ENCODE peak calls at places on chromosome 13, in nine cellular contexts. S is gastrocnemius medialis, T is tibial artery, I is neural crest cell, E is stomach, O is progenitor cell of endocrine pancreas, R is fibroblast of the aortic adventitia, A is heart right ventricle, K is dorsolateral prefrontal cortex. N is an unnamed sample.

GRCh38 chr13:101626925-101627555 is 174.6 kb downstream of the ITGBL1 start:
- DNase-seq in O (no peak), A (no peak), R (peak), K (no peak), E (no peak), T (no peak), I (no peak), S (no peak), N (no peak)

GRCh38 chr13:109200556-109200955 is 571.1 kb downstream of the MYO16 start:
- DNase-seq in K (no peak), E (no peak), O (no peak), R (no peak), S (no peak), I (no peak), A (no peak), T (no peak), N (no peak)

GRCh38 chr13:42762917-42763316 is 18.5 kb upstream of the FAM216B start:
- DNase-seq in T (no peak), A (no peak), S (no peak), E (no peak), K (no peak), O (no peak), R (peak), I (no peak), N (no peak)

GRCh38 chr13:112821340-112822055 is 131.7 kb downstream of the ATP11A start:
- DNase-seq in O (no peak), K (no peak), A (no peak), I (no peak), R (no peak), T (no peak), S (no peak), E (peak), N (no peak)

GRCh38 chr13:51727634-51728274 is 76.2 kb downstream of the DHRS12 start:
- DNase-seq in K (peak), O (no peak), S (no peak), T (no peak), E (no peak), A (no peak), R (no peak), I (no peak), N (no peak)

GRCh38 chr13:32007494-32007893 is 24.1 kb upstream of the FRY start:
- DNase-seq in E (no peak), R (no peak), K (no peak), I (no peak), S (no peak), T (no peak), O (no peak), A (no peak), N (no peak)

GRCh38 chr13:73480784-73481183 is 422.0 kb downstream of the KLF5 start:
- DNase-seq in S (peak), K (no peak), R (no peak), I (no peak), T (no peak), A (no peak), E (no peak), O (no peak), N (no peak)

GRCh38 chr13:67076378-67076777 is 153.8 kb downstream of the PCDH9 start:
- DNase-seq in S (no peak), R (no peak), A (no peak), T (no peak), O (no peak), E (no peak), K (no peak), I (no peak), N (no peak)

GRCh38 chr13:47499358-47500150 is 501.5 kb downstream of the SUCLA2 start:
- DNase-seq in K (no peak), I (no peak), O (no peak), S (no peak), A (no peak), T (no peak), R (peak), E (no peak), N (no peak)

GRCh38 chr13:79451500-79451962 is 29.4 kb upstream of the NDFIP2 start:
- DNase-seq in R (peak), S (no peak), T (no peak), I (no peak), O (no peak), E (no peak), A (no peak), K (no peak), N (no peak)

GRCh38 chr13:101309014-101309619 is 107.2 kb downstream of the NALCN start:
- DNase-seq in K (no peak), O (no peak), I (no peak), E (no peak), T (no peak), R (peak), A (no peak), S (no peak), N (no peak)

GRCh38 chr13:55664178-55664577 is 1476.5 kb upstream of the PRR20A start:
- DNase-seq in E (no peak), I (no peak), O (no peak), T (no peak), K (no peak), A (no peak), S (no peak), R (no peak), N (no peak)

GRCh38 chr13:44904982-44905381 is 84.3 kb downstream of the NUFIP1 start:
- DNase-seq in I (no peak), T (peak), S (peak), A (peak), R (peak), E (peak), K (no peak), O (no peak), N (no peak)

GRCh38 chr13:28575200-28575599 is 80.3 kb upstream of the FLT1 start:
- DNase-seq in T (no peak), A (no peak), K (no peak), R (no peak), E (no peak), O (no peak), S (no peak), I (no peak), N (no peak)

GRCh38 chr13:46683879-46684278 is 113.1 kb downstream of the ESD start:
- DNase-seq in S (no peak), R (no peak), T (no peak), A (no peak), I (no peak), E (no peak), O (no peak), K (no peak), N (no peak)

GRCh38 chr13:58919551-58919950 is 1244.2 kb downstream of the DIAPH3 start:
- DNase-seq in S (no peak), I (no peak), K (no peak), E (no peak), O (no peak), R (no peak), A (no peak), T (no peak), N (peak)

GRCh38 chr13:100528353-100528752 is 60.2 kb downstream of the GGACT start:
- DNase-seq in I (no peak), S (no peak), K (no peak), O (no peak), A (no peak), R (no peak), T (no peak), E (no peak), N (no peak)

DNA sequence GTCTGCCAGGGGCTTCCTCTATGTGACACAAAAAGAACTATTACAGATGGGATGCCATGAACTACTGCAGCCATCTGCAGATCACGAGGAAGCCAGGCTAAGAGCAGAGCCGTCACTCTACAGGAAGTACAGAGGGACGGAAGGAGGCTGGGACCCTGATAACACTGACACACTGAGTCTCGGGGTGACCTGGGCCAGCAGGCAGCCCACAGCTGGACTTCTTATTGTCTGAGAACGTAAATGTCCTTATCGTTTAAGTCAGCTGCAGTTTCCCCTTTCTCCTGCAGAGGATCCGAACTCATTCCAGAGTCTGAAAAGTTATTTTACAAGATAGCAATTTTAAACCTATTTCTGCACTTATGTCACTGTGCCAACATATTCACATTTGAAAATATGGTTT is 20.7 kb downstream of the PARP4 start:
- DNase-seq in O (no peak), K (no peak), T (no peak), S (no peak), R (no peak), E (no peak), I (no peak), A (no peak), N (no peak)
- TF ChIP-seq CTCF in O (no peak), K (no peak), T (no peak), S (no peak), R (peak), E (no peak), I (peak), A (no peak), N (no peak)

GRCh38 chr13:24506698-24507335 is 5.8 kb downstream of the PARP4 start:
- DNase-seq in I (no peak), E (no peak), A (no peak), T (no peak), O (no peak), K (no peak), R (no peak), S (no peak), N (no peak)

GRCh38 chr13:24511824-24512207 is 762 bp downstream of the PARP4 start:
- DNase-seq in K (no peak), O (no peak), R (no peak), T (no peak), S (no peak), I (no peak), A (no peak), E (no peak), N (no peak)

GRCh38 chr13:24516919-24517318 is 4.3 kb upstream of the PARP4 start:
- DNase-seq in S (no peak), O (no peak), I (no peak), K (no peak), A (no peak), R (no peak), T (no peak), E (no peak), N (no peak)

GRCh38 chr13:24511019-24511823 is 1.4 kb downstream of the PARP4 start:
- DNase-seq in E (peak), I (no peak), A (no peak), T (no peak), O (no peak), K (no peak), R (peak), S (peak), N (no peak)

GRCh38 chr13:24512208-24513068 is at the start of gene PARP4:
- DNase-seq in R (peak), S (peak), O (peak), T (peak), K (peak), E (peak), I (peak), A (peak), N (peak)
- TF ChIP-seq CTCF in R (no peak), S (no peak), O (peak), T (no peak), K (no peak), E (no peak), I (peak), A (no peak), N (no peak)

GRCh38 chr13:52846567-52847321 is 1.7 kb downstream of the PCDH8 start:
- DNase-seq in S (no peak), O (peak), A (peak), T (peak), I (peak), K (peak), E (no peak), R (peak), N (peak)
- TF ChIP-seq CTCF in S (no peak), O (peak), A (peak), T (peak), I (peak), K (peak), E (no peak), R (no peak), N (peak)

GRCh38 chr13:20796791-20797513 is 23.2 kb upstream of the EEF1AKMT1 start:
- DNase-seq in R (no peak), K (no peak), A (no peak), E (no peak), I (no peak), O (no peak), S (no peak), T (no peak), N (no peak)
- TF ChIP-seq CTCF in R (peak), K (no peak), A (no peak), E (no peak), I (no peak), O (no peak), S (no peak), T (no peak), N (no peak)

GRCh38 chr13:30698023-30698422 is 37.3 kb upstream of the ALOX5AP start:
- DNase-seq in K (no peak), E (no peak), R (peak), I (no peak), T (no peak), O (no peak), S (no peak), A (no peak), N (no peak)
- TF ChIP-seq CTCF in K (no peak), E (no peak), R (no peak), I (no peak), T (no peak), O (no peak), S (no peak), A (no peak), N (no peak)